ENCODE peak calls at places on chromosomes 5 and 9, in four cellular contexts. I is non-pigmented ciliary epithelial cell, X is AML-193, D is posterior cingulate gyrus. J is an unnamed sample.

GRCh38 chr5:152255411-152255810 is 149.7 kb downstream of the NMUR2 start:
- DNase-seq in I (no peak), X (no peak), D (no peak), J (no peak)

GRCh38 chr9:99184427-99185327 is 37.1 kb downstream of the ALG2 start:
- DNase-seq in I (peak), X (peak), D (peak), J (peak)

GRCh38 chr9:97510797-97511761 is 9.6 kb downstream of the TMOD1 start:
- DNase-seq in I (peak), X (no peak), D (no peak), J (no peak)

GRCh38 chr5:30040483-30041116 is 1152.9 kb upstream of the CDH6 start:
- DNase-seq in I (peak), X (peak), D (peak), J (peak)

GRCh38 chr9:111096051-111096450 is 57.8 kb upstream of the LPAR1 start:
- DNase-seq in I (no peak), X (no peak), D (no peak), J (no peak)

GRCh38 chr5:7078901-7079300 is 317.0 kb upstream of the ADCY2 start:
- DNase-seq in I (no peak), X (no peak), D (peak), J (no peak)

GRCh38 chr9:110543631-110544051 is 35.9 kb downstream of the SVEP1 start:
- DNase-seq in I (no peak), X (no peak), D (no peak), J (no peak)

GRCh38 chr5:179219661-179220620 is 125.3 kb downstream of the ADAMTS2 start:
- DNase-seq in I (no peak), X (no peak), D (no peak), J (no peak)

GRCh38 chr5:167440846-167441245 is 850.6 kb upstream of the WWC1 start:
- DNase-seq in I (no peak), X (no peak), D (no peak), J (no peak)

GRCh38 chr5:34577267-34577666 is 78.9 kb upstream of the RAI14 start:
- DNase-seq in I (no peak), X (no peak), D (no peak), J (no peak)

GRCh38 chr5:82754347-82754746 is 322.8 kb downstream of the TMEM167A start:
- DNase-seq in I (no peak), X (no peak), D (no peak), J (no peak)

GRCh38 chr5:151094054-151094858 is 13.4 kb upstream of the TNIP1 start:
- DNase-seq in I (no peak), X (peak), D (no peak), J (no peak)

GRCh38 chr9:133581553-133582343 is 27.4 kb downstream of the FAM163B start:
- DNase-seq in I (no peak), X (no peak), D (no peak), J (no peak)

GRCh38 chr9:116416421-116416820 is 262.8 kb downstream of the PAPPA start:
- DNase-seq in I (no peak), X (no peak), D (no peak), J (no peak)

GRCh38 chr9:136482046-136482792 is 621 bp downstream of the SEC16A start:
- DNase-seq in I (no peak), X (peak), D (no peak), J (peak)

GRCh38 chr5:138280915-138281314 is 6.5 kb upstream of the GFRA3 start:
- DNase-seq in I (no peak), X (no peak), D (no peak), J (no peak)

GRCh38 chr9:23464275-23464674 is 361.8 kb downstream of the ELAVL2 start:
- DNase-seq in I (no peak), X (no peak), D (no peak), J (no peak)

GRCh38 chr9:112866662-112867274 is 23.9 kb downstream of the SLC46A2 start:
- DNase-seq in I (no peak), X (no peak), D (no peak), J (peak)

GRCh38 chr9:19030899-19031298 is 2.1 kb downstream of the SAXO1 start:
- DNase-seq in I (no peak), X (no peak), D (no peak), J (no peak)

GRCh38 chr5:179139111-179139935 is 79.2 kb downstream of the ZNF354C start:
- DNase-seq in I (no peak), X (no peak), D (no peak), J (no peak)

GRCh38 chr5:66757219-66757833 is 161.1 kb downstream of the MAST4 start:
- DNase-seq in I (peak), X (peak), D (peak), J (peak)

GRCh38 chr9:68697846-68698245 is 7.2 kb upstream of the PIP5K1B start:
- DNase-seq in I (no peak), X (no peak), D (no peak), J (no peak)

GRCh38 chr9:85269811-85270210 is 471.9 kb downstream of the AGTPBP1 start:
- DNase-seq in I (no peak), X (no peak), D (peak), J (no peak)

GRCh38 chr9:121498150-121498486 is 1.5 kb downstream of the GGTA1 start:
- DNase-seq in I (peak), X (peak), D (peak), J (peak)

GRCh38 chr9:97807681-97808080 is 45.3 kb upstream of the FOXE1 start:
- DNase-seq in I (no peak), X (no peak), D (no peak), J (no peak)